ENCODE peak calls at places on chromosome 19, in eight cellular contexts. G is keratinocyte, M is AG04450, K is posterior cingulate gyrus, C is HCEC 1CT, S is left colon, X is NCI-H1092, V is progenitor cell of endocrine pancreas. F is an unnamed sample.

GRCh38 chr19:13091400-13092161 is 11.1 kb downstream of the LYL1 start:
- DNase-seq in G (no peak), M (no peak), K (peak; percentile 66), C (no peak), S (no peak), X (no peak), V (no peak), F (no peak)

GRCh38 chr19:383922-384800 is 24.8 kb downstream of the C2CD4C start:
- DNase-seq in G (no peak), M (no peak), K (peak; percentile 34), C (no peak), S (peak; percentile 18), X (no peak), V (no peak), F (no peak)

GRCh38 chr19:45952691-45953505 is 20.8 kb downstream of the NOVA2 start:
- DNase-seq in G (no peak), M (peak; percentile 18), K (peak; percentile 65), C (peak; percentile 35), S (no peak), X (no peak), V (peak; percentile 70), F (no peak)

GRCh38 chr19:2110822-2111221 is 14.1 kb downstream of the IZUMO4 start:
- DNase-seq in G (no peak), M (no peak), K (no peak), C (no peak), S (no peak), X (no peak), V (no peak), F (no peak)

GRCh38 chr19:38693380-38694223 is 46.2 kb downstream of the ACTN4 start:
- DNase-seq in G (peak; percentile 84), M (no peak), K (no peak), C (peak; percentile 84), S (no peak), X (no peak), V (peak; percentile 60), F (no peak)

GRCh38 chr19:46660601-46661019 is 372 bp downstream of the DACT3 start:
- DNase-seq in G (no peak), M (no peak), K (no peak), C (peak; percentile 4), S (no peak), X (no peak), V (no peak), F (no peak)

GRCh38 chr19:29381353-29382203 is 144.2 kb upstream of the VSTM2B start:
- DNase-seq in G (no peak), M (no peak), K (no peak), C (no peak), S (no peak), X (no peak), V (peak; percentile 1), F (no peak)

GRCh38 chr19:12913011-12913561 is 6.0 kb downstream of the SYCE2 start:
- DNase-seq in G (no peak), M (peak; percentile 21), K (peak; percentile 77), C (peak; percentile 52), S (peak; percentile 75), X (peak; percentile 99), V (no peak), F (no peak)

GRCh38 chr19:55372316-55373081 is 2.2 kb upstream of the IL11 start:
- DNase-seq in G (no peak), M (no peak), K (no peak), C (no peak), S (no peak), X (no peak), V (no peak), F (no peak)

GRCh38 chr19:10043286-10043927 is 30.1 kb downstream of the RDH8 start:
- DNase-seq in G (no peak), M (no peak), K (no peak), C (no peak), S (no peak), X (no peak), V (no peak), F (no peak)

GRCh38 chr19:4909172-4909896 is at the start of gene UHRF1:
- DNase-seq in G (no peak), M (no peak), K (no peak), C (peak; percentile 36), S (no peak), X (peak; percentile 54), V (peak; percentile 21), F (no peak)

GRCh38 chr19:36041831-36042230 is 9.2 kb upstream of the CLIP3 start:
- DNase-seq in G (no peak), M (peak; percentile 59), K (no peak), C (peak; percentile 84), S (no peak), X (no peak), V (no peak), F (no peak)

GRCh38 chr19:5547881-5548280 is 19.9 kb downstream of the TINCR start:
- DNase-seq in G (no peak), M (peak; percentile 13), K (no peak), C (peak; percentile 18), S (no peak), X (no peak), V (no peak), F (peak; percentile 2)

GRCh38 chr19:46759817-46760333 is 13.6 kb upstream of the STRN4 start:
- DNase-seq in G (no peak), M (peak; percentile 94), K (no peak), C (peak; percentile 76), S (no peak), X (no peak), V (no peak), F (no peak)

GRCh38 chr19:13839193-13839937 is 37.6 kb upstream of the NANOS3 start:
- DNase-seq in G (no peak), M (no peak), K (peak; percentile 60), C (peak; percentile 80), S (peak; percentile 90), X (no peak), V (no peak), F (no peak)

GRCh38 chr19:51712461-51713081 is 11.2 kb downstream of the HAS1 start:
- DNase-seq in G (no peak), M (no peak), K (no peak), C (no peak), S (no peak), X (no peak), V (no peak), F (no peak)

GRCh38 chr19:40519352-40520322 is 52.8 kb downstream of the SPTBN4 start:
- DNase-seq in G (no peak), M (no peak), K (no peak), C (peak; percentile 23), S (no peak), X (no peak), V (no peak), F (no peak)

GRCh38 chr19:3375221-3376088 is 9.1 kb downstream of the NFIC start:
- DNase-seq in G (no peak), M (no peak), K (peak; percentile 79), C (peak; percentile 52), S (peak; percentile 75), X (no peak), V (no peak), F (no peak)

GRCh38 chr19:16627194-16627927 is 643 bp downstream of the MED26 start:
- DNase-seq in G (no peak), M (no peak), K (no peak), C (no peak), S (peak; percentile 37), X (no peak), V (no peak), F (no peak)

GRCh38 chr19:49231389-49231788 is 73.8 kb downstream of the TRPM4 start:
- DNase-seq in G (no peak), M (no peak), K (no peak), C (no peak), S (no peak), X (no peak), V (no peak), F (no peak)

GRCh38 chr19:18596752-18597157 is 8.2 kb downstream of the REX1BD start:
- DNase-seq in G (no peak), M (no peak), K (no peak), C (no peak), S (peak; percentile 47), X (no peak), V (no peak), F (no peak)

GRCh38 chr19:33419763-33420080 is 46.2 kb downstream of the CEBPG start:
- DNase-seq in G (no peak), M (no peak), K (no peak), C (no peak), S (no peak), X (no peak), V (no peak), F (no peak)

GRCh38 chr19:11659612-11660011 is 62.3 kb downstream of the ZNF627 start:
- DNase-seq in G (no peak), M (no peak), K (no peak), C (no peak), S (no peak), X (no peak), V (no peak), F (no peak)

GRCh38 chr19:54517483-54517882 is 14.9 kb downstream of the LAIR2 start:
- DNase-seq in G (no peak), M (no peak), K (no peak), C (no peak), S (peak; percentile 32), X (no peak), V (no peak), F (peak; percentile 64)

F was measured in glomerular endothelial cell.